ENCODE peak calls at places on chromosomes 5 and 9, in four cellular contexts. One of them, this sample, is unnamed.

GRCh38 chr5:55633574-55634203 is 78.4 kb downstream of the SLC38A9 start:
- DNase-seq in transverse colon: peak; percentile 54
- DNase-seq in A549: peak; percentile 31
- DNase-seq in T-helper 2 cell: no peak
- DNase-seq in this sample: no peak

GRCh38 chr5:65263291-65263690 is 218.4 kb downstream of the ADAMTS6 start:
- DNase-seq in A549: no peak
- DNase-seq in transverse colon: no peak
- DNase-seq in T-helper 2 cell: no peak
- DNase-seq in this sample: no peak

GRCh38 chr5:1443145-1443543 is 2.1 kb downstream of the SLC6A3 start:
- DNase-seq in transverse colon: no peak
- DNase-seq in T-helper 2 cell: no peak
- DNase-seq in A549: no peak
- DNase-seq in this sample: no peak

GRCh38 chr9:13513710-13514444 is 234.4 kb upstream of the MPDZ start:
- DNase-seq in A549: no peak
- DNase-seq in transverse colon: no peak
- DNase-seq in T-helper 2 cell: no peak
- DNase-seq in this sample: peak; percentile 6

GRCh38 chr9:26243722-26244121 is 565.5 kb upstream of the TUSC1 start:
- DNase-seq in A549: peak; percentile 71
- DNase-seq in transverse colon: no peak
- DNase-seq in T-helper 2 cell: no peak
- DNase-seq in this sample: no peak

GRCh38 chr9:134355158-134355557 is 28.9 kb downstream of the RXRA start:
- DNase-seq in A549: no peak
- DNase-seq in transverse colon: no peak
- DNase-seq in T-helper 2 cell: no peak
- DNase-seq in this sample: no peak

GRCh38 chr9:107513464-107514092 is 24.0 kb upstream of the KLF4 start:
- DNase-seq in transverse colon: no peak
- DNase-seq in A549: no peak
- DNase-seq in T-helper 2 cell: no peak
- DNase-seq in this sample: no peak

GRCh38 chr9:8832956-8833355 is 1033.4 kb upstream of the DMAC1 start:
- DNase-seq in A549: no peak
- DNase-seq in T-helper 2 cell: no peak
- DNase-seq in transverse colon: no peak
- DNase-seq in this sample: no peak

GRCh38 chr5:167565555-167565954 is 725.9 kb upstream of the WWC1 start:
- DNase-seq in A549: peak; percentile 20
- DNase-seq in transverse colon: no peak
- DNase-seq in T-helper 2 cell: no peak
- DNase-seq in this sample: no peak